ENCODE peak calls at places on chromosomes 5 and 9, in five cellular contexts. W, Q, V, M and S are unnamed samples. For H3K4me1, the result is how much of the 10 kb centered on the place peaks cover.

GRCh38 chr9:37944671-37945481 is 40.9 kb upstream of the SLC25A51 start:
- DNase-seq in W (no peak), Q (peak), V (no peak), M (no peak), S (peak)

GRCh38 chr5:33679791-33680190 is 212.0 kb downstream of the ADAMTS12 start:
- DNase-seq in W (no peak), Q (no peak), V (no peak), M (no peak), S (no peak)

GRCh38 chr9:88322906-88323566 is 65.2 kb upstream of the SPIN1 start:
- DNase-seq in W (peak), Q (no peak), V (peak), M (peak), S (no peak)

GRCh38 chr5:430214-430925 is 12.6 kb upstream of the EXOC3 start:
- DNase-seq in W (peak), Q (no peak), V (no peak), M (no peak), S (no peak)

GRCh38 chr5:59187772-59188347 is 605.0 kb downstream of the RAB3C start:
- DNase-seq in W (no peak), Q (no peak), V (no peak), M (no peak), S (no peak)

GRCh38 chr5:65102826-65103673 is 334.3 kb downstream of the CWC27 start:
- DNase-seq in W (peak), Q (no peak), V (peak), M (peak), S (peak)

GRCh38 chr5:133286483-133286882 is 234.7 kb downstream of the HSPA4 start:
- DNase-seq in W (no peak), Q (no peak), V (no peak), M (no peak), S (no peak)

GRCh38 chr5:135435467-135436330 is 11.4 kb downstream of the DCANP1 start:
- DNase-seq in W (no peak), Q (no peak), V (no peak), M (no peak), S (peak)

GRCh38 chr9:133601746-133602145 is 7.4 kb downstream of the FAM163B start:
- DNase-seq in W (no peak), Q (no peak), V (no peak), M (no peak), S (no peak)

GRCh38 chr5:112528928-112529327 is 109.9 kb upstream of the EPB41L4A start:
- DNase-seq in W (no peak), Q (no peak), V (no peak), M (no peak), S (no peak)

GRCh38 chr5:58150936-58151335 is 308.9 kb downstream of the PLK2 start:
- DNase-seq in W (no peak), Q (no peak), V (no peak), M (no peak), S (no peak)

GRCh38 chr5:172412724-172413260 is 41.5 kb downstream of the SH3PXD2B start:
- DNase-seq in W (peak), Q (no peak), V (peak), M (no peak), S (no peak)

GRCh38 chr9:110532908-110533665 is 46.5 kb downstream of the SVEP1 start:
- DNase-seq in W (no peak), Q (no peak), V (no peak), M (no peak), S (no peak)

GRCh38 chr9:130845254-130845653 is 10.2 kb downstream of the ABL1 start:
- DNase-seq in W (no peak), Q (no peak), V (no peak), M (no peak), S (peak)
- H3K4me1 ChIP-seq in W (half or more), Q (under half), V (half or more), M (under half), S (under half)

GRCh38 chr5:170572453-170572852 is 68.6 kb downstream of the KCNIP1 start:
- DNase-seq in W (no peak), Q (no peak), V (no peak), M (no peak), S (no peak)

GRCh38 chr5:170571885-170572284 is 68.1 kb downstream of the KCNIP1 start:
- DNase-seq in W (no peak), Q (no peak), V (no peak), M (no peak), S (no peak)

GRCh38 chr5:170571331-170571731 is 67.5 kb downstream of the KCNIP1 start:
- DNase-seq in W (no peak), Q (no peak), V (no peak), M (no peak), S (peak)

GRCh38 chr5:170569101-170569500 is 65.3 kb downstream of the KCNIP1 start:
- DNase-seq in W (no peak), Q (no peak), V (no peak), M (no peak), S (peak)

GRCh38 chr5:170570492-170570891 is 66.7 kb downstream of the KCNIP1 start:
- DNase-seq in W (no peak), Q (no peak), V (no peak), M (no peak), S (peak)
- TF ChIP-seq CTCF in W (no peak), Q (no peak), V (no peak), M (no peak), S (no peak)

GRCh38 chr9:129863059-129863690 is 27.9 kb downstream of the USP20 start:
- DNase-seq in W (no peak), Q (no peak), V (no peak), M (peak), S (no peak)
- H3K4me3 ChIP-seq in W (no peak), Q (no peak), V (no peak), M (no peak), S (no peak)

GRCh38 chr9:127562841-127563523 is 49.1 kb upstream of the STXBP1 start:
- DNase-seq in W (peak), Q (no peak), V (no peak), M (no peak), S (no peak)

GRCh38 chr9:127565231-127565630 is 46.8 kb upstream of the STXBP1 start:
- DNase-seq in W (no peak), Q (no peak), V (no peak), M (no peak), S (no peak)

GRCh38 chr9:127562271-127562780 is 49.8 kb upstream of the STXBP1 start:
- DNase-seq in W (no peak), Q (no peak), V (no peak), M (no peak), S (no peak)

GRCh38 chr9:127561491-127562270 is 50.4 kb upstream of the STXBP1 start:
- DNase-seq in W (peak), Q (no peak), V (peak), M (peak), S (peak)

GRCh38 chr9:127563579-127563978 is 48.5 kb upstream of the STXBP1 start:
- DNase-seq in W (no peak), Q (no peak), V (no peak), M (no peak), S (no peak)
- H3K4me1 ChIP-seq in W (half or more), Q (under half), V (half or more), M (under half), S (under half)

GRCh38 chr9:124776952-124777645 is at the start of gene OLFML2A:
- DNase-seq in W (peak), Q (peak), V (no peak), M (no peak), S (peak)
- TF ChIP-seq CTCF in W (peak), Q (peak), V (peak), M (no peak), S (peak)

DNA sequence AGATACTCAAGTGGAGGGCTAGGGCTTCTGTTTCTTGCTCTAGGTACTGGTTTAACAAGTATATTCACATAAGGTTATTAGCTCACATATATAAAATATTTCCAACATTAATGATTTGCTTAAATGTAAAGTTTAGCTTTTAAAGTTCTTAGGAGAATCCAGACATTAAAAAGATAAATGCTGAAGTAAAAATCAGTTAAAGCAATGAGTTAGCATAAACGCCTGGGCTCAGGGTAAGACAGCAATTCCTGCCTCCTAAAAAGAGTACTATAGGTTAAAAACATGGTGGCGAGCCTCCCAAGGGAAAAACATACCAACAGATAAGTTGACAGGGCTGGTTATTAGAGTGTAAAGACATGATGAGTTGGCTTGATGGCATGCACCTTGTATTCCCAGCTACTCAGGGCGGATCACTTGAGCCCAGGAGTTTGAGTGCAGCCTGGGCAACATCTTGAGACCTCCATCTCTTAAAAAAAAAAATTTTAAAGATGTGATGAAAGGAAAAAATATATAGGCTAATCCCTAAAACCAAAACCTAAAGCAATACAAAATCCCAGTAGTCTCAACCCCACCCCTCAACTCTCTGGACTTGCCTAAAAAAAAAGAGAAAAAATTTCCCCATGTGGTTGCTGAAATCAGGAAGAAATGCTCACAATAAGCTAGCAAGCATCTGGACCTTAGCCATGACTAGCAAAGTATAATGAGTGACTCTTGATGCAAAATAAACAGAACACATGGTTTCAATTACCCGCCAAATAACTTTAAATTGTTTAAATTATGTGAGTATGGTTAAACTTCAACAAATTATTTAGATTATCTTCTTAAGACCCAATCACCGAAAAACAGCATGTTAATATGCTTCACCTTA is 3.6 kb downstream of the GOLPH3 start:
- DNase-seq in W (no peak), Q (no peak), V (no peak), M (no peak), S (no peak)
- H3K4me3 ChIP-seq in W (no peak), Q (no peak), V (no peak), M (no peak), S (peak)

GRCh38 chr5:149796025-149796424 is 65.9 kb downstream of the PPARGC1B start:
- DNase-seq in W (no peak), Q (peak), V (no peak), M (no peak), S (no peak)

GRCh38 chr5:149794338-149795023 is 64.4 kb downstream of the PPARGC1B start:
- DNase-seq in W (no peak), Q (peak), V (no peak), M (no peak), S (no peak)

GRCh38 chr5:149796836-149797235 is 66.7 kb downstream of the PPARGC1B start:
- DNase-seq in W (no peak), Q (no peak), V (no peak), M (no peak), S (no peak)

GRCh38 chr5:149792963-149793362 is 62.9 kb downstream of the PPARGC1B start:
- DNase-seq in W (no peak), Q (no peak), V (no peak), M (no peak), S (no peak)

DNA sequence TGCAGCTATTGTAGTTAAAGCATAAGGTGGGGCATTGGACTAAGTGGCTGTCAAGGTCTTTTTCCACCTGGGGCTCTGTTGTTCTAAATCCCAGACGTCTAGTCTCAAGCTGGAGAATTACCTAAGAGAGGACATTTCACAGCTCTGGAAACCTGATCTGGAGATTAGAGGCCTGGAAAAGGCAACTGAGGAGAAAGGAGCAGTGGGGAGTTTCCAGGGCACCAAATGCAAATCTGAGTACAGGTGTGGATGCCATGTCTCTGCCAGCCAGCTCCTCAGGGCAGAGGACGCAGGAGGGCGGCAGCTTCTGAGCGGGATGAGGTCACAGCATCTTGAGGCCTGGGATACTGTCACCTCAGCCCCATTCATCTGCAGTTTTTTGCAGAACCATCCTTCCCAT is 65.2 kb downstream of the PPARGC1B start:
- DNase-seq in W (no peak), Q (no peak), V (no peak), M (no peak), S (no peak)
- H3K4me1 ChIP-seq in W (under half), Q (under half), V (half or more), M (under half), S (under half)

DNA sequence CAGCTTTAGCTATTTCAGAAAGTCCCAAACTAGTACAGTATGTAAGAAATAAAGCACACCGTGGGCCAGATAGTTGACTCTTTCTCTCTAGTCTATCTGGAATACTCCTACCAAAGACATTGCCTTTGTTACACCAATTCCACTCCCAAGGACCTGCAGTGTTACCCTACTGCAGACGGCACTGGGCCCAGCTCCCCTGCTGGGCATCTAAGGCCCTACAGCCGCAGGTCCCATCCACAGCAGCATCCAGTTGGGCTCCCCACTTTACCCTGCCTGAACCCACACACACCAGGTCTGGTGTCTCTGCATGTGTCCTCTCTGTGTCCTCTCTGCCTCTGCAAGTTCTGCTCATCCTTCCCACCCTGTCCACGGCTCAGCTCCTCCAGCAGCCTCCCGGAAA is 22.5 kb downstream of the TNIP1 start:
- DNase-seq in W (no peak), Q (no peak), V (no peak), M (no peak), S (no peak)
- TF ChIP-seq CTCF in W (no peak), Q (peak), V (no peak), M (no peak), S (peak)